ENCODE peak calls at places on chromosomes 4 and X, in four cellular contexts. One of them, this sample, is unnamed. For H3K4me1, the result is how much of the 10 kb centered on the place peaks cover.

GRCh38 chr4:169410839-169411770 is 140.3 kb upstream of the SH3RF1 start:
- DNase-seq in MM.1S: peak
- DNase-seq in body of pancreas: no peak
- DNase-seq in neural progenitor cell: peak
- DNase-seq in this sample: peak

GRCh38 chr4:105895609-105896460 is 564 bp downstream of the NPNT start:
- DNase-seq in MM.1S: peak
- DNase-seq in body of pancreas: peak
- DNase-seq in neural progenitor cell: peak
- DNase-seq in this sample: peak

GRCh38 chr4:75251547-75251946 is 262.7 kb downstream of the RCHY1 start:
- DNase-seq in MM.1S: peak
- DNase-seq in body of pancreas: no peak
- DNase-seq in neural progenitor cell: no peak
- DNase-seq in this sample: no peak

GRCh38 chr4:150714462-150715438 is 132.8 kb downstream of the MAB21L2 start:
- DNase-seq in MM.1S: no peak
- DNase-seq in body of pancreas: no peak
- DNase-seq in neural progenitor cell: no peak
- DNase-seq in this sample: peak

GRCh38 chr4:115113382-115114106 is at the start of gene NDST4:
- DNase-seq in MM.1S: no peak
- DNase-seq in body of pancreas: no peak
- DNase-seq in neural progenitor cell: peak
- DNase-seq in this sample: peak

GRCh38 chrX:2445662-2446623 is 54.8 kb downstream of the DHRSX start:
- DNase-seq in MM.1S: no peak
- DNase-seq in body of pancreas: no peak
- DNase-seq in neural progenitor cell: no peak
- DNase-seq in this sample: no peak

GRCh38 chrX:54891573-54891972 is 29.1 kb upstream of the TRO start:
- DNase-seq in MM.1S: peak
- DNase-seq in body of pancreas: peak
- DNase-seq in neural progenitor cell: peak
- DNase-seq in this sample: peak

GRCh38 chrX:134908235-134908834 is 82.5 kb upstream of the SMIM10 start:
- DNase-seq in MM.1S: no peak
- DNase-seq in body of pancreas: no peak
- DNase-seq in neural progenitor cell: no peak
- DNase-seq in this sample: no peak

GRCh38 chr4:102569200-102569599 is 68.0 kb downstream of the NFKB1 start:
- DNase-seq in MM.1S: no peak
- DNase-seq in body of pancreas: no peak
- DNase-seq in neural progenitor cell: no peak
- DNase-seq in this sample: no peak

GRCh38 chr4:107349266-107349665 is 313.2 kb upstream of the DKK2 start:
- DNase-seq in MM.1S: no peak
- DNase-seq in body of pancreas: no peak
- DNase-seq in neural progenitor cell: no peak
- DNase-seq in this sample: no peak

GRCh38 chr4:153468587-153468986 is 2.4 kb downstream of the TMEM131L start:
- DNase-seq in MM.1S: no peak
- DNase-seq in body of pancreas: no peak
- DNase-seq in neural progenitor cell: no peak
- DNase-seq in this sample: no peak
- H3K4me3 ChIP-seq in MM.1S: no peak
- H3K4me3 ChIP-seq in body of pancreas: no peak
- H3K4me3 ChIP-seq in neural progenitor cell: no peak
- H3K4me3 ChIP-seq in this sample: no peak

DNA sequence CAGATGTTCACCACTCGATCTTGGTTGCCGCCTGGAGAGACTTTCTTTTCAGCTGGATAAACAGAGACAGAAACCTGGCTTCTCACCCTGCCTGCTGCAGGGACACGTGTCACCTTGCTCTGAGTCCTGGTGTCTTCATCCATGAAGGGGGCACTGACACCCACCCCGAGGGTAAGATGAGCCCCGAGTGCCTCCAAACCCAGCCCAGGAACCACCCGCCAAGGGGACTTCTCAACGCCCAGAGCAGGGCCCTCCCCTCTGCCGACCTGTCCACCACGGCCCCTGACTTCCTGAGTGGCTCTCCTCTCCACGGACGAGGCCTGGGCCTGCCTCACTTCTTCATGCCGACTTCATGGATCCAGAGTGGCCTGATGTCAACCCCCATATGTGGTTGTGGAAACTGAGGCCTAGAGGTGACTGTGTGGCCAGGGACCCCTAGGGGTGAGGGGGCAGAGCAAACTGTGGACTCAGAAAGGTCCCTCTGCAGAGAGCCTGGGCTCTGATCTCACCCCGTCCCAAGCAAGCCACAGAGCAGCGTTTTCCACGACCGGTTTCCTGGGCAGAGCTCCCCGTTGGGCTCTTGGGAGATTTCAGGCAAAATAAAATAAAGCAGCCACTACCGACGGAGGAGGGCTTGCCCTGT is 5.1 kb downstream of the ADRA2C start:
- DNase-seq in MM.1S: no peak
- DNase-seq in body of pancreas: no peak
- DNase-seq in neural progenitor cell: no peak
- DNase-seq in this sample: no peak
- H3K4me1 ChIP-seq in MM.1S: under half
- H3K4me1 ChIP-seq in body of pancreas: under half
- H3K4me1 ChIP-seq in neural progenitor cell: under half
- H3K4me1 ChIP-seq in this sample: under half

GRCh38 chr4:54657194-54657555 is 582 bp upstream of the KIT start:
- DNase-seq in MM.1S: no peak
- DNase-seq in body of pancreas: no peak
- DNase-seq in neural progenitor cell: peak
- DNase-seq in this sample: no peak
- H3K4me3 ChIP-seq in MM.1S: no peak
- H3K4me3 ChIP-seq in body of pancreas: peak
- H3K4me3 ChIP-seq in neural progenitor cell: peak
- H3K4me3 ChIP-seq in this sample: peak

GRCh38 chr4:16729361-16729760 is 169.1 kb downstream of the LDB2 start:
- DNase-seq in MM.1S: no peak
- DNase-seq in body of pancreas: no peak
- DNase-seq in neural progenitor cell: no peak
- DNase-seq in this sample: no peak

GRCh38 chr4:16730522-16730921 is 167.9 kb downstream of the LDB2 start:
- DNase-seq in MM.1S: no peak
- DNase-seq in body of pancreas: no peak
- DNase-seq in neural progenitor cell: no peak
- DNase-seq in this sample: no peak

GRCh38 chr4:16731776-16732380 is 166.6 kb downstream of the LDB2 start:
- DNase-seq in MM.1S: no peak
- DNase-seq in body of pancreas: no peak
- DNase-seq in neural progenitor cell: no peak
- DNase-seq in this sample: no peak

GRCh38 chr4:16733509-16733908 is 164.9 kb downstream of the LDB2 start:
- DNase-seq in MM.1S: no peak
- DNase-seq in body of pancreas: no peak
- DNase-seq in neural progenitor cell: no peak
- DNase-seq in this sample: no peak

GRCh38 chr4:16732741-16733140 is 165.7 kb downstream of the LDB2 start:
- DNase-seq in MM.1S: no peak
- DNase-seq in body of pancreas: no peak
- DNase-seq in neural progenitor cell: no peak
- DNase-seq in this sample: no peak
- H3K4me1 ChIP-seq in MM.1S: under half
- H3K4me1 ChIP-seq in body of pancreas: under half
- H3K4me1 ChIP-seq in neural progenitor cell: under half
- H3K4me1 ChIP-seq in this sample: under half

GRCh38 chr4:5843573-5844239 is 49.2 kb downstream of the CRMP1 start:
- DNase-seq in MM.1S: no peak
- DNase-seq in body of pancreas: no peak
- DNase-seq in neural progenitor cell: no peak
- DNase-seq in this sample: no peak
- H3K4me3 ChIP-seq in MM.1S: no peak
- H3K4me3 ChIP-seq in body of pancreas: no peak
- H3K4me3 ChIP-seq in neural progenitor cell: no peak
- H3K4me3 ChIP-seq in this sample: no peak

GRCh38 chr4:83556836-83557235 is 20.9 kb downstream of the GPAT3 start:
- DNase-seq in MM.1S: no peak
- DNase-seq in body of pancreas: no peak
- DNase-seq in neural progenitor cell: no peak
- DNase-seq in this sample: no peak

GRCh38 chr4:83560523-83560922 is 24.6 kb downstream of the GPAT3 start:
- DNase-seq in MM.1S: no peak
- DNase-seq in body of pancreas: no peak
- DNase-seq in neural progenitor cell: no peak
- DNase-seq in this sample: no peak

GRCh38 chr4:83556006-83556712 is 20.3 kb downstream of the GPAT3 start:
- DNase-seq in MM.1S: no peak
- DNase-seq in body of pancreas: no peak
- DNase-seq in neural progenitor cell: no peak
- DNase-seq in this sample: no peak

GRCh38 chr4:83558693-83559092 is 22.8 kb downstream of the GPAT3 start:
- DNase-seq in MM.1S: no peak
- DNase-seq in body of pancreas: no peak
- DNase-seq in neural progenitor cell: no peak
- DNase-seq in this sample: no peak

GRCh38 chr4:83558059-83558648 is 22.2 kb downstream of the GPAT3 start:
- DNase-seq in MM.1S: no peak
- DNase-seq in body of pancreas: no peak
- DNase-seq in neural progenitor cell: no peak
- DNase-seq in this sample: no peak
- H3K4me1 ChIP-seq in MM.1S: under half
- H3K4me1 ChIP-seq in body of pancreas: under half
- H3K4me1 ChIP-seq in neural progenitor cell: under half
- H3K4me1 ChIP-seq in this sample: under half